ENCODE peak calls at places on chromosomes 7 and 10, in nine cellular contexts. P is lower lobe of right lung, O is uterus, K is Peyer's patch, D is foreskin fibroblast, X is hepatocyte, V is gastrocnemius medialis, I is sigmoid colon, W is endothelial cell. F is an unnamed sample.

GRCh38 chr7:103343758-103344452 is 662 bp downstream of the DNAJC2 start:
- DNase-seq in P (peak; percentile 52), O (peak; percentile 15), K (no peak), D (peak; percentile 66), X (peak; percentile 42), V (peak; percentile 16), I (peak; percentile 67), W (no peak), F (peak; percentile 59)

GRCh38 chr7:75599244-75599771 is 107.2 kb downstream of the SPDYE5 start:
- DNase-seq in P (no peak), O (no peak), K (no peak), D (no peak), X (no peak), V (no peak), I (peak; percentile 71), W (peak; percentile 19), F (no peak)

GRCh38 chr7:117283371-117283770 is 39.5 kb downstream of the WNT2 start:
- DNase-seq in P (no peak), O (no peak), K (no peak), D (peak; percentile 92), X (no peak), V (no peak), I (no peak), W (no peak), F (no peak)

GRCh38 chr10:8049874-8050560 is 4.5 kb upstream of the GATA3 start:
- DNase-seq in P (no peak), O (no peak), K (no peak), D (no peak), X (peak; percentile 30), V (no peak), I (no peak), W (no peak), F (no peak)

GRCh38 chr7:116591202-116592040 is 66.6 kb downstream of the CAV1 start:
- DNase-seq in P (no peak), O (no peak), K (no peak), D (peak; percentile 55), X (peak; percentile 30), V (no peak), I (no peak), W (no peak), F (no peak)

GRCh38 chr10:114413398-114413797 is 9.1 kb upstream of the AFAP1L2 start:
- DNase-seq in P (peak; percentile 77), O (no peak), K (no peak), D (no peak), X (no peak), V (no peak), I (peak; percentile 80), W (no peak), F (no peak)

GRCh38 chr10:24727811-24728210 is 4.1 kb upstream of the ARHGAP21 start:
- DNase-seq in P (no peak), O (no peak), K (no peak), D (no peak), X (peak; percentile 13), V (no peak), I (no peak), W (peak; percentile 41), F (peak; percentile 22)

GRCh38 chr10:92291610-92291859 is 568 bp downstream of the MARCHF5 start:
- DNase-seq in P (no peak), O (no peak), K (no peak), D (no peak), X (no peak), V (no peak), I (no peak), W (no peak), F (no peak)

GRCh38 chr7:28062197-28062988 is 118.2 kb downstream of the JAZF1 start:
- DNase-seq in P (peak; percentile 81), O (peak; percentile 69), K (peak; percentile 66), D (peak; percentile 82), X (peak; percentile 83), V (peak; percentile 66), I (peak; percentile 90), W (peak; percentile 77), F (peak; percentile 81)

GRCh38 chr7:18201349-18201748 is 173.7 kb upstream of the PRPS1L1 start:
- DNase-seq in P (no peak), O (peak; percentile 31), K (no peak), D (no peak), X (no peak), V (no peak), I (no peak), W (no peak), F (no peak)

GRCh38 chr7:99252166-99252895 is 20.3 kb upstream of the MYH16 start:
- DNase-seq in P (no peak), O (no peak), K (no peak), D (no peak), X (no peak), V (no peak), I (no peak), W (no peak), F (no peak)

GRCh38 chr7:135260930-135261721 is 27.5 kb downstream of the STRA8 start:
- DNase-seq in P (no peak), O (no peak), K (no peak), D (peak; percentile 57), X (no peak), V (no peak), I (peak; percentile 74), W (no peak), F (no peak)

GRCh38 chr7:91267558-91267955 is 3.3 kb downstream of the FZD1 start:
- DNase-seq in P (no peak), O (no peak), K (no peak), D (peak; percentile 50), X (no peak), V (no peak), I (no peak), W (no peak), F (no peak)

GRCh38 chr10:22550732-22551131 is 163.6 kb downstream of the PIP4K2A start:
- DNase-seq in P (peak; percentile 57), O (peak; percentile 29), K (peak; percentile 66), D (peak; percentile 31), X (peak; percentile 39), V (peak; percentile 34), I (no peak), W (peak; percentile 75), F (peak; percentile 85)

GRCh38 chr7:28708458-28708951 is 249.6 kb downstream of the TRIL start:
- DNase-seq in P (no peak), O (no peak), K (no peak), D (no peak), X (peak; percentile 37), V (no peak), I (no peak), W (no peak), F (no peak)

GRCh38 chr7:94059747-94060146 is 55.6 kb upstream of the BET1 start:
- DNase-seq in P (no peak), O (no peak), K (no peak), D (peak; percentile 72), X (no peak), V (no peak), I (no peak), W (no peak), F (no peak)

GRCh38 chr7:29564455-29565185 is 985 bp downstream of the PRR15 start:
- DNase-seq in P (peak; percentile 76), O (peak; percentile 61), K (no peak), D (peak; percentile 91), X (peak; percentile 74), V (no peak), I (peak; percentile 73), W (peak; percentile 72), F (peak; percentile 6)

GRCh38 chr10:93315261-93315660 is 166.9 kb downstream of the MYOF start:
- DNase-seq in P (no peak), O (no peak), K (no peak), D (no peak), X (no peak), V (no peak), I (no peak), W (no peak), F (no peak)

GRCh38 chr7:147207988-147208387 is 1091.4 kb downstream of the CNTNAP2 start:
- DNase-seq in P (no peak), O (no peak), K (no peak), D (no peak), X (no peak), V (no peak), I (no peak), W (no peak), F (no peak)

GRCh38 chr7:111098011-111098925 is 7.3 kb downstream of the LRRN3 start:
- DNase-seq in P (no peak), O (no peak), K (peak; percentile 20), D (peak; percentile 57), X (peak; percentile 67), V (no peak), I (no peak), W (peak; percentile 33), F (peak; percentile 76)

GRCh38 chr10:31723074-31723750 is 205.4 kb downstream of the ARHGAP12 start:
- DNase-seq in P (no peak), O (no peak), K (no peak), D (peak; percentile 17), X (no peak), V (no peak), I (no peak), W (no peak), F (no peak)

GRCh38 chr10:60932756-60933155 is 11.2 kb downstream of the RHOBTB1 start:
- DNase-seq in P (no peak), O (no peak), K (no peak), D (no peak), X (no peak), V (no peak), I (no peak), W (no peak), F (no peak)

GRCh38 chr10:1538531-1539061 is 198.7 kb downstream of the ADARB2 start:
- DNase-seq in P (no peak), O (no peak), K (no peak), D (no peak), X (no peak), V (no peak), I (peak; percentile 60), W (no peak), F (no peak)

GRCh38 chr10:5685764-5686240 is 1.2 kb downstream of the TASOR2 start:
- DNase-seq in P (no peak), O (no peak), K (no peak), D (peak; percentile 27), X (peak; percentile 26), V (no peak), I (no peak), W (no peak), F (no peak)
- TF ChIP-seq CTCF in P (no peak), O (no peak), K (no peak), D (no peak), X (no peak), V (no peak), I (no peak), W (no peak), F (peak; percentile 24)

GRCh38 chr10:30602747-30603146 is 26.8 kb downstream of the LYZL2 start:
- DNase-seq in P (no peak), O (no peak), K (no peak), D (no peak), X (no peak), V (no peak), I (no peak), W (no peak), F (no peak)
- TF ChIP-seq CTCF in P (no peak), O (no peak), K (no peak), D (no peak), X (no peak), V (no peak), I (no peak), W (no peak), F (no peak)

GRCh38 chr7:7969306-7970112 is 913 bp downstream of the GLCCI1 start:
- DNase-seq in P (peak; percentile 62), O (peak; percentile 25), K (peak; percentile 59), D (peak; percentile 54), X (peak; percentile 62), V (peak; percentile 14), I (peak; percentile 69), W (peak; percentile 29), F (peak; percentile 61)
- TF ChIP-seq CTCF in P (no peak), O (no peak), K (no peak), D (no peak), X (no peak), V (no peak), I (no peak), W (no peak), F (no peak)

GRCh38 chr7:96414931-96415292 is 93.0 kb upstream of the SLC25A13 start:
- DNase-seq in P (no peak), O (no peak), K (no peak), D (peak; percentile 2), X (peak; percentile 57), V (no peak), I (no peak), W (peak; percentile 60), F (peak; percentile 65)
- TF ChIP-seq CTCF in P (peak; percentile 56), O (no peak), K (no peak), D (peak; percentile 64), X (peak; percentile 65), V (no peak), I (no peak), W (peak; percentile 49), F (peak; percentile 62)

F was measured in activated CD8-positive, alpha-beta T cell treated with anti-CD3 and anti-CD28 coated beads for 36 hours.